ENCODE peak calls at places on chromosomes 4 and X, in six cellular contexts. V, E, Q, F, R and L are unnamed samples.

GRCh38 chr4:17385403-17385802 is 126.5 kb downstream of the QDPR start:
- DNase-seq in V (no peak), E (no peak), Q (peak), F (no peak), R (peak), L (no peak)

GRCh38 chrX:3226087-3226486 is 120.4 kb downstream of the MXRA5 start:
- DNase-seq in V (no peak), E (no peak), Q (no peak), F (no peak), R (no peak), L (no peak)

GRCh38 chr4:2064276-2064991 is 5.3 kb downstream of the NAT8L start:
- DNase-seq in V (no peak), E (no peak), Q (no peak), F (no peak), R (no peak), L (no peak)

GRCh38 chrX:56765816-56766553 is 36.9 kb downstream of the NBDY start:
- DNase-seq in V (no peak), E (no peak), Q (no peak), F (no peak), R (no peak), L (no peak)

GRCh38 chr4:129092636-129093172 is 635 bp downstream of the SCLT1 start:
- DNase-seq in V (no peak), E (no peak), Q (peak), F (no peak), R (no peak), L (no peak)

GRCh38 chr4:2696423-2696822 is 59.7 kb downstream of the TNIP2 start:
- DNase-seq in V (no peak), E (no peak), Q (no peak), F (no peak), R (no peak), L (no peak)

GRCh38 chrX:141405486-141405877 is 163.2 kb upstream of the SPANXC start:
- DNase-seq in V (peak), E (no peak), Q (peak), F (no peak), R (no peak), L (no peak)

GRCh38 chrX:71996138-71996537 is 85.5 kb downstream of the NHSL2 start:
- DNase-seq in V (no peak), E (no peak), Q (no peak), F (no peak), R (no peak), L (no peak)

GRCh38 chr4:93829531-93830089 is 1.1 kb downstream of the ATOH1 start:
- DNase-seq in V (no peak), E (no peak), Q (no peak), F (no peak), R (no peak), L (no peak)